ENCODE peak calls at places on chromosomes 3 and 15, in nine cellular contexts. P is pancreas, R is lower lobe of right lung, S is hepatocyte, Y is heart left ventricle, N is PC-9, T is ovary, E is body of pancreas, J is lung. I is an unnamed sample.

GRCh38 chr3:4820296-4821121 is 158.7 kb upstream of the BHLHE40 start:
- DNase-seq in E (no peak), T (no peak), J (no peak), R (no peak), Y (no peak), N (no peak), P (no peak), S (no peak), I (no peak)

GRCh38 chr3:128345195-128345594 is 121.5 kb downstream of the DNAJB8 start:
- DNase-seq in Y (no peak), T (no peak), R (no peak), P (peak; percentile 26), J (no peak), S (no peak), N (no peak), E (no peak), I (no peak)

GRCh38 chr3:79255696-79256095 is 512.1 kb downstream of the ROBO1 start:
- DNase-seq in R (no peak), T (no peak), N (no peak), Y (no peak), E (no peak), P (no peak), S (no peak), J (no peak), I (no peak)

GRCh38 chr15:72783563-72784232 is at the start of gene ADPGK:
- DNase-seq in J (peak; percentile 90), Y (peak; percentile 92), P (peak; percentile 99), N (peak; percentile 75), E (peak; percentile 90), T (peak; percentile 87), R (peak; percentile 92), S (peak; percentile 97), I (peak; percentile 92)

GRCh38 chr3:51929420-51930003 is 12.2 kb downstream of the RRP9 start:
- DNase-seq in T (no peak), J (no peak), Y (no peak), R (no peak), E (no peak), P (no peak), N (no peak), S (no peak), I (no peak)

GRCh38 chr3:49649576-49649975 is 24.6 kb upstream of the APEH start:
- DNase-seq in S (no peak), T (no peak), E (no peak), J (no peak), R (no peak), P (no peak), Y (no peak), N (no peak), I (no peak)

GRCh38 chr3:141273700-141274410 is 42.2 kb downstream of the PXYLP1 start:
- DNase-seq in Y (no peak), S (no peak), P (no peak), E (no peak), R (no peak), N (peak; percentile 83), J (no peak), T (no peak), I (no peak)

GRCh38 chr3:51997935-51998596 is 2.4 kb upstream of the RPL29 start:
- DNase-seq in N (peak; percentile 85), Y (no peak), J (no peak), R (no peak), T (no peak), S (peak; percentile 63), P (no peak), E (no peak), I (no peak)

GRCh38 chr3:42735021-42735420 is 32.4 kb upstream of the HHATL start:
- DNase-seq in J (no peak), E (no peak), Y (no peak), T (no peak), S (no peak), P (no peak), R (no peak), N (no peak), I (no peak)

GRCh38 chr3:16146015-16146730 is 28.3 kb upstream of the GALNT15 start:
- DNase-seq in S (no peak), E (no peak), J (no peak), N (no peak), P (no peak), T (no peak), Y (no peak), R (no peak), I (no peak)
- H3K27ac ChIP-seq in S (no peak overlapping the region), E (no peak overlapping the region), J (no peak overlapping the region), N (no peak overlapping the region), P (no peak overlapping the region), T (no peak overlapping the region), Y (no peak overlapping the region), R (no peak overlapping the region), I (no peak overlapping the region)

DNA sequence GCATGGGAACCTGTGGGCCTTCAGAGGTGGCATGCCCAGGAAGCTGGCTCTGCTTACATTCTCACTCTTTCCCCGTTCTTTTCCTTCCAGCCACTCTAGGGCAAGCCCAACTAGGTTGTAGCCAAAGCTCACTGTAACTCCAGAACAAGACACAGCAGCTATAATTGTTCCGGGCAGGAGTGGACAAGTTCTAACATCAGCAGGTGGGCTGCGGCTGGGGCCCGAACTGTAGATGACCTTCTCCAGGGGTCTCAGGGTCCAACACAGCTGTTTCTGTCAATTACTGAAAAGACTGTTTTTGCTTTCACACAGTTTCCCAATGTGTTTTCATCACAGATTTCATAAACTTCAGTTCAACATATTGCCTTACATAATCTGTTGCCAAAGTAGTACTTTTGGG is 11.5 kb downstream of the RASGRP1 start:
- DNase-seq in J (no peak), R (no peak), P (no peak), Y (no peak), E (no peak), N (no peak), S (no peak), T (no peak), I (no peak)
- H3K4me1 ChIP-seq in J (no peaks in the 10 kb centered on the region), R (no peaks in the 10 kb centered on the region), P (no peaks in the 10 kb centered on the region), Y (no peaks in the 10 kb centered on the region), E (no peaks in the 10 kb centered on the region), N (no peaks in the 10 kb centered on the region), S (peaks cover 18% of the 10 kb centered on the region), T (no peaks in the 10 kb centered on the region), I (peaks cover 92% of the 10 kb centered on the region)

GRCh38 chr3:64561503-64561810 is 126.3 kb downstream of the ADAMTS9 start:
- DNase-seq in P (no peak), E (no peak), Y (no peak), T (peak; percentile 52), N (no peak), S (no peak), J (no peak), R (no peak), I (no peak)

GRCh38 chr3:64560802-64561502 is 126.8 kb downstream of the ADAMTS9 start:
- DNase-seq in J (no peak), E (no peak), P (no peak), N (no peak), Y (no peak), S (no peak), T (no peak), R (no peak), I (no peak)

GRCh38 chr3:64568895-64569509 is 118.8 kb downstream of the ADAMTS9 start:
- DNase-seq in Y (no peak), R (no peak), S (no peak), P (no peak), E (no peak), N (no peak), J (no peak), T (no peak), I (no peak)

GRCh38 chr3:64559658-64560057 is 128.1 kb downstream of the ADAMTS9 start:
- DNase-seq in P (no peak), N (no peak), S (no peak), J (no peak), E (no peak), Y (no peak), T (no peak), R (no peak), I (no peak)

GRCh38 chr3:64563776-64564175 is 124.0 kb downstream of the ADAMTS9 start:
- DNase-seq in R (no peak), P (no peak), T (no peak), N (no peak), Y (no peak), E (no peak), J (no peak), S (no peak), I (no peak)
- H3K27ac ChIP-seq in R (no peak overlapping the region), P (no peak overlapping the region), T (peak overlapping the region; percentile 68), N (no peak overlapping the region), Y (no peak overlapping the region), E (no peak overlapping the region), J (no peak overlapping the region), S (no peak overlapping the region), I (no peak overlapping the region)

DNA sequence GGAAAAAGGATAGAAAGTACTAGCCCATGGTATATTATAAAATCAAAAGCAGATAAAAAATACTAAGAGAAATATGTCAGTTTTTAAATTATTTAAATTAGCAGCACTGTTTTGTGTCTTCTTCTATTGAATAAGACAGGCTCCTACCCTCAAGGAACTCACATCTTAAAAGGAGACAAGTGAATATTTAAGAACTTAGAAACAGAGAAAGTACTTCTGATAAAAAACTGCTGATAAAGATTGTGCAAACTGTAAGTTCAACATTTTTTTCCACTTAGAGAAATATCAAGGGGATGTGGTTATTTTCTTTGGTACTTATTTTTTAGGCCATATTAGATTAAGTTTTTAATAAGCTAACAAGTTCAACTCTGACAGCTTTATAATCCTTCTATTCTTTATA is 3.0 kb upstream of the ANKRD28 start:
- DNase-seq in N (no peak), P (no peak), T (no peak), S (no peak), R (no peak), J (no peak), Y (no peak), E (no peak), I (no peak)
- H3K4me1 ChIP-seq in N (peaks cover 53% of the 10 kb centered on the region), P (peaks cover 35% of the 10 kb centered on the region), T (peaks cover 4% of the 10 kb centered on the region), S (peaks cover 15% of the 10 kb centered on the region), R (peaks cover 59% of the 10 kb centered on the region), J (no peaks in the 10 kb centered on the region), Y (peaks cover 15% of the 10 kb centered on the region), E (peaks cover 66% of the 10 kb centered on the region), I (peaks cover 58% of the 10 kb centered on the region)

GRCh38 chr15:86916671-86917450 is 837.2 kb downstream of the AGBL1 start:
- DNase-seq in R (no peak), T (no peak), S (no peak), N (no peak), P (no peak), J (no peak), Y (peak; percentile 84), E (peak; percentile 19), I (no peak)
- H3K27ac ChIP-seq in R (no peak overlapping the region), T (no peak overlapping the region), S (no peak overlapping the region), N (no peak overlapping the region), P (no peak overlapping the region), J (peak overlapping the region; percentile 11), Y (peak overlapping the region; percentile 53), E (no peak overlapping the region), I (no peak overlapping the region)

DNA sequence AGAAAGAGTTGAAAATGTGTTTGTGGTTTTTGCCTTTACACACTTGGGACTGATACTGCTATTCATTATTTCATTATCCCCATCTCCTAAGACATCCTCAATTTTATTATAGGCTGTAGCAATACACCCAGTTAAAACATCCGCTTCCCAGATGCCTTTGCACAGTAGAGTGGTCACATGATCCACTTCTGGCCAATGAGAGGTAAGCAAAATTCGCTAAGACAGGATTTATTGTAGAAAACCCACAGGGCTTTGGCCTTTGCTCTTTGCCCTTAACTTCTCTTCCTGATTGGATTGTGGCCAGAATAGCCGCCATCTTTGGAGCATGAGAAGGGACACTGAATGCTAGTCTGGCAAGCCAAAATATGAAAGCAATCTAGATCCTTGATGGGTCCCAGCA is 53.1 kb upstream of the BOC start:
- DNase-seq in E (no peak), P (no peak), T (no peak), Y (no peak), N (no peak), R (no peak), S (no peak), J (no peak), I (no peak)
- H3K4me1 ChIP-seq in E (no peaks in the 10 kb centered on the region), P (no peaks in the 10 kb centered on the region), T (no peaks in the 10 kb centered on the region), Y (no peaks in the 10 kb centered on the region), N (peaks cover 5% of the 10 kb centered on the region), R (no peaks in the 10 kb centered on the region), S (peaks cover 4% of the 10 kb centered on the region), J (no peaks in the 10 kb centered on the region), I (no peaks in the 10 kb centered on the region)